ENCODE peak calls at places on chromosomes 13 and 19, in nine cellular contexts. W is hepatocyte; P is stimulated activated CD4-positive, alpha-beta T cell treated with anti-CD3 and anti-CD28 coated beads, Interleukin-15, amount 100 ng/mL, for 24 hours; U is Kasumi-1; K is CD8-positive, alpha-beta memory T cell; S is brain pericyte; L is stimulated activated effector memory CD8-positive, alpha-beta T cell treated with anti-CD3 and anti-CD28 coated beads, Interleukin-12 subunit alpha, Interleukin-12 subunit beta, amount 100 ng/mL, for 72 hours; A is ACHN; Z is upper lobe of left lung. Q is an unnamed sample.

GRCh38 chr13:45299194-45299593 is 41.8 kb downstream of the TPT1 start:
- DNase-seq in Z (no peak), K (no peak), A (no peak), P (no peak), W (no peak), S (no peak), U (no peak), L (no peak), Q (no peak)

GRCh38 chr19:10690351-10690781 is 10.9 kb upstream of the QTRT1 start:
- DNase-seq in L (no peak), Z (no peak), P (no peak), U (peak; percentile 5), W (no peak), A (no peak), K (no peak), S (no peak), Q (no peak)

GRCh38 chr19:17105548-17105947 is 30.0 kb downstream of the MYO9B start:
- DNase-seq in P (no peak), U (no peak), Z (no peak), W (no peak), K (no peak), A (no peak), S (no peak), L (no peak), Q (no peak)

GRCh38 chr13:33106656-33107402 is 90.6 kb downstream of the KL start:
- DNase-seq in U (no peak), Z (no peak), W (no peak), A (no peak), P (no peak), K (no peak), S (no peak), L (no peak), Q (no peak)

GRCh38 chr19:2312819-2313501 is 5.0 kb upstream of the LINGO3 start:
- DNase-seq in S (no peak), L (no peak), A (no peak), P (no peak), K (no peak), U (no peak), Z (no peak), W (no peak), Q (no peak)

GRCh38 chr19:5157186-5157585 is 183.4 kb downstream of the PTPRS start:
- DNase-seq in U (no peak), S (no peak), A (no peak), K (no peak), W (no peak), P (no peak), L (no peak), Z (no peak), Q (no peak)

GRCh38 chr13:46751811-46752635 is 44.9 kb downstream of the ESD start:
- DNase-seq in K (peak; percentile 81), Z (peak; percentile 26), P (peak; percentile 65), A (peak; percentile 15), L (peak; percentile 35), W (no peak), S (no peak), U (peak; percentile 94), Q (no peak)

GRCh38 chr13:40982772-40983171 is 36.3 kb downstream of the ELF1 start:
- DNase-seq in P (peak; percentile 61), W (peak; percentile 37), S (no peak), K (peak; percentile 80), Z (peak; percentile 83), A (no peak), U (peak; percentile 62), L (no peak), Q (no peak)

GRCh38 chr13:19860884-19861655 is 2.4 kb downstream of the ZMYM5 start:
- DNase-seq in P (peak; percentile 21), Z (peak; percentile 36), W (peak; percentile 38), A (peak; percentile 65), U (no peak), K (no peak), S (no peak), L (no peak), Q (no peak)

GRCh38 chr13:67726979-67727378 is 496.8 kb upstream of the PCDH9 start:
- DNase-seq in W (peak; percentile 14), U (no peak), S (no peak), Z (no peak), L (no peak), P (no peak), K (no peak), A (no peak), Q (no peak)

GRCh38 chr19:5903502-5904301 is at the start of gene NDUFA11:
- DNase-seq in K (peak; percentile 96), L (peak; percentile 98), A (peak; percentile 92), W (peak; percentile 99), P (peak; percentile 97), Z (peak; percentile 100), S (peak; percentile 97), U (peak; percentile 97), Q (peak; percentile 99)

GRCh38 chr13:46962286-46962941 is 65.6 kb upstream of the HTR2A start:
- DNase-seq in A (peak; percentile 14), W (no peak), K (no peak), U (peak; percentile 5), P (no peak), Z (no peak), S (no peak), L (no peak), Q (no peak)

GRCh38 chr13:31431722-31432137 is 232.0 kb downstream of the B3GLCT start:
- DNase-seq in L (peak; percentile 41), A (peak; percentile 31), P (peak; percentile 62), S (no peak), W (peak; percentile 60), U (peak; percentile 9), K (peak; percentile 15), Z (peak; percentile 33), Q (peak; percentile 65)

GRCh38 chr19:1913781-1914577 is 8.8 kb downstream of the ADAT3 start:
- DNase-seq in S (no peak), W (no peak), A (no peak), Z (no peak), L (no peak), P (no peak), K (no peak), U (no peak), Q (no peak)